ENCODE peak calls at places on chromosomes 3 and 15, in nine cellular contexts. N is ovary, O is M059J, M is AML-193, E is fibroblast of pulmonary artery, F is tibial nerve, A is GM19239, Z is A172, D is NCI-H510A treated with DMSO at 0.1 percent for 48 hours. U is an unnamed sample.

GRCh38 chr3:186487819-186488218 is 56.4 kb downstream of the CRYGS start:
- DNase-seq in E (no peak), O (peak), N (no peak), F (no peak), M (peak), A (no peak), Z (no peak), D (no peak), U (no peak)

GRCh38 chr15:67189326-67190051 is 65.0 kb downstream of the AAGAB start:
- DNase-seq in D (no peak), N (peak), E (no peak), M (no peak), Z (no peak), A (no peak), F (peak), O (no peak), U (peak)

GRCh38 chr15:41922353-41922752 is 28.5 kb upstream of the SPTBN5 start:
- DNase-seq in F (no peak), O (no peak), Z (no peak), D (no peak), N (no peak), E (no peak), A (no peak), M (no peak), U (no peak)

GRCh38 chr15:58980351-58980939 is 7.0 kb upstream of the RNF111 start:
- DNase-seq in Z (peak), D (peak), A (no peak), N (no peak), O (peak), F (no peak), M (peak), E (peak), U (no peak)

GRCh38 chr3:42651248-42652091 is 2.0 kb upstream of the ZBTB47 start:
- DNase-seq in M (no peak), Z (peak), E (peak), O (peak), A (no peak), D (no peak), F (no peak), N (peak), U (no peak)

GRCh38 chr3:61155701-61156292 is 95.5 kb downstream of the FHIT start:
- DNase-seq in O (no peak), A (no peak), F (no peak), D (no peak), M (no peak), E (no peak), N (no peak), Z (no peak), U (no peak)

GRCh38 chr3:54870423-54870822 is 57.4 kb downstream of the LRTM1 start:
- DNase-seq in D (peak), M (peak), F (peak), N (no peak), A (no peak), Z (peak), O (peak), E (peak), U (no peak)

GRCh38 chr3:158602227-158602626 is 31.2 kb downstream of the MLF1 start:
- DNase-seq in Z (no peak), D (no peak), N (no peak), A (no peak), F (no peak), M (no peak), O (no peak), E (no peak), U (no peak)

GRCh38 chr3:18099611-18100010 is 325.5 kb downstream of the SATB1 start:
- DNase-seq in Z (peak), M (no peak), O (peak), A (no peak), E (no peak), D (no peak), F (no peak), N (no peak), U (no peak)

GRCh38 chr3:49666592-49666991 is 7.6 kb upstream of the APEH start:
- DNase-seq in A (no peak), E (peak), F (no peak), Z (no peak), M (no peak), D (no peak), O (no peak), N (no peak), U (no peak)

GRCh38 chr3:9108876-9109569 is 140.4 kb downstream of the SRGAP3 start:
- DNase-seq in F (no peak), M (no peak), D (no peak), O (no peak), N (no peak), A (no peak), E (no peak), Z (no peak), U (peak)

GRCh38 chr15:63874616-63875015 is 40.9 kb upstream of the HERC1 start:
- DNase-seq in Z (no peak), O (peak), M (no peak), E (no peak), F (no peak), N (no peak), D (no peak), A (no peak), U (no peak)

U was measured in uterus.